ENCODE peak calls at places on chromosomes 4 and X, in ten cellular contexts. I, N, R, C, P, H, G, F, L and V are unnamed samples. For H3K4me1, the result is how much of the 10 kb centered on the place peaks cover.

GRCh38 chrX:74232859-74233258 is 71.1 kb upstream of the ZCCHC13 start:
- DNase-seq in I (no peak), N (peak), R (no peak), C (no peak), P (peak), H (no peak), G (no peak), F (no peak), L (no peak), V (no peak)

GRCh38 chr4:2905544-2905943 is 57.7 kb downstream of the NOP14 start:
- DNase-seq in I (no peak), N (no peak), R (no peak), C (no peak), P (no peak), H (no peak), G (no peak), F (no peak), L (no peak), V (no peak)

GRCh38 chr4:53908661-53909078 is 155.7 kb downstream of the CHIC2 start:
- DNase-seq in I (no peak), N (peak), R (no peak), C (no peak), P (peak), H (no peak), G (peak), F (peak), L (peak), V (peak)

GRCh38 chr4:30770049-30770549 is 49.9 kb downstream of the PCDH7 start:
- DNase-seq in I (no peak), N (peak), R (no peak), C (no peak), P (peak), H (no peak), G (no peak), F (no peak), L (no peak), V (no peak)

GRCh38 chrX:125205918-125206665 is 113.6 kb upstream of the TEX13C start:
- DNase-seq in I (no peak), N (no peak), R (peak), C (no peak), P (no peak), H (peak), G (peak), F (no peak), L (no peak), V (no peak)

GRCh38 chr4:123616970-123617392 is 220.4 kb downstream of the SPRY1 start:
- DNase-seq in I (peak), N (no peak), R (peak), C (peak), P (no peak), H (no peak), G (peak), F (no peak), L (peak), V (peak)

GRCh38 chrX:37603938-37604409 is 32.5 kb downstream of the LANCL3 start:
- DNase-seq in I (no peak), N (peak), R (peak), C (no peak), P (no peak), H (no peak), G (no peak), F (no peak), L (peak), V (no peak)

GRCh38 chr4:88169298-88169697 is 10.9 kb upstream of the ABCG2 start:
- DNase-seq in I (no peak), N (no peak), R (no peak), C (no peak), P (no peak), H (no peak), G (no peak), F (no peak), L (no peak), V (no peak)

GRCh38 chrX:39873111-39873510 is 224.6 kb downstream of the BCOR start:
- DNase-seq in I (no peak), N (peak), R (no peak), C (no peak), P (no peak), H (no peak), G (no peak), F (no peak), L (no peak), V (no peak)

GRCh38 chrX:154750301-154751120 is at the start of gene GAB3:
- DNase-seq in I (peak), N (no peak), R (peak), C (peak), P (peak), H (peak), G (peak), F (no peak), L (peak), V (peak)

GRCh38 chr4:164221631-164222030 is 532.3 kb upstream of the SMIM31 start:
- DNase-seq in I (no peak), N (peak), R (no peak), C (no peak), P (no peak), H (no peak), G (no peak), F (no peak), L (no peak), V (no peak)

GRCh38 chrX:47169726-47170515 is 23.7 kb upstream of the UBA1 start:
- DNase-seq in I (no peak), N (no peak), R (peak), C (no peak), P (peak), H (peak), G (peak), F (no peak), L (peak), V (peak)

GRCh38 chr4:185933078-185933581 is 121.1 kb upstream of the SORBS2 start:
- DNase-seq in I (no peak), N (peak), R (no peak), C (no peak), P (peak), H (no peak), G (peak), F (no peak), L (no peak), V (no peak)

GRCh38 chrX:11759172-11759460 is 1.1 kb downstream of the MSL3 start:
- DNase-seq in I (no peak), N (no peak), R (no peak), C (no peak), P (no peak), H (peak), G (no peak), F (no peak), L (no peak), V (no peak)

GRCh38 chrX:23907106-23907495 is 637 bp downstream of the APOO start:
- DNase-seq in I (no peak), N (no peak), R (no peak), C (no peak), P (no peak), H (no peak), G (no peak), F (no peak), L (no peak), V (no peak)

GRCh38 chr4:186297013-186297645 is 31.1 kb downstream of the F11 start:
- DNase-seq in I (no peak), N (peak), R (no peak), C (no peak), P (peak), H (no peak), G (no peak), F (peak), L (no peak), V (peak)

GRCh38 chr4:99205104-99205979 is 13.7 kb downstream of the ADH6 start:
- DNase-seq in I (no peak), N (no peak), R (no peak), C (no peak), P (peak), H (no peak), G (no peak), F (no peak), L (no peak), V (peak)

GRCh38 chr4:133124746-133125145 is 24.3 kb upstream of the PCDH10 start:
- DNase-seq in I (no peak), N (no peak), R (no peak), C (no peak), P (no peak), H (no peak), G (no peak), F (no peak), L (no peak), V (no peak)

GRCh38 chr4:164613761-164614277 is 140.1 kb upstream of the SMIM31 start:
- DNase-seq in I (no peak), N (peak), R (no peak), C (no peak), P (no peak), H (no peak), G (no peak), F (no peak), L (no peak), V (no peak)

GRCh38 chrX:17376381-17377046 is 1.5 kb downstream of the NHS start:
- DNase-seq in I (no peak), N (peak), R (no peak), C (no peak), P (no peak), H (peak), G (peak), F (peak), L (no peak), V (no peak)
- H3K4me3 ChIP-seq in I (peak), N (peak), R (peak), C (peak), P (peak), H (peak), G (peak), F (peak), L (peak), V (no peak)

DNA sequence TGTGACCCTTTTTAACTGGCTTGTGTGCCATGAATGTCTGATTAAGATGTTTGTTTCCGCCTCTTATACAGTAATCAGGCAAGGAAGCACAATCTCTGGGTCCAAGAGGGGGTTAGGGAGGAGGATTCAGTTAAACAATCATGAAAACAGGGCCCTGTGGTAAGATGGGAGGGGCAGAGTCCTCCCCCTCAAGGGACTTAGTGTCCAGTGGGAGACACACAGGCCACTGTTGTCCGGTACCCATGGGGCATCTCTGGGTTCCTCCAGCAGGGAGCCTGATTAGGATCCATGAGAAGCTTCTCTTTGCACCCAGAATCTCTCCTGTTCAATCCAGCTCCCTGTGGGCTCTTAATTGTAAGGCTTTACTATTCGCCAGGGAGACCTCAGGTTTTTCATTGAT is 225.2 kb downstream of the PTTG2 start:
- DNase-seq in I (no peak), N (no peak), R (no peak), C (no peak), P (no peak), H (no peak), G (no peak), F (no peak), L (no peak), V (no peak)
- TF ChIP-seq CTCF in I (no peak), N (no peak), R (no peak), C (no peak), P (no peak), H (no peak), G (no peak), F (no peak), L (no peak), V (no peak)

DNA sequence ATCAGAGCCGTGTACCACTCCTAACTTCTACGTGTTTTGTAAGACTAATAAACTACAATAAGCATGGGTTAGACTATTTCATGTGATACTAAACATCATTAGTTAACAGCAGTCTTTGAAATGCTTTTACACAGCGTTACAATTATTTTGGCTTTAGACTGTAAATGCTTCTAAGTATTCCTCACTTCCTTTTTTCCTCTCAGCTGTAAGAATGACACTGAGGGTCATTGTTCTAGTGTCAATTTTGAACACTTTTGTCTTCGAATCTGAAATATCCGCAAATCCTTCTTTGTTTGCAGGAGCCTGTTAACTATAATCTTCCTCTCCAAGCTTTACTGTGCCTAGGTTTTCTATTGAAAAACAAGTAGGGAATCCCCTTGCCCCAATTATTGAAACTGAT is 1.5 kb downstream of the ABCE1 start:
- DNase-seq in I (no peak), N (peak), R (no peak), C (no peak), P (peak), H (no peak), G (no peak), F (no peak), L (no peak), V (no peak)
- H3K4me1 ChIP-seq in I (under half), N (under half), R (half or more), C (under half), P (under half), H (half or more), G (half or more), F (under half), L (under half), V (under half)

DNA sequence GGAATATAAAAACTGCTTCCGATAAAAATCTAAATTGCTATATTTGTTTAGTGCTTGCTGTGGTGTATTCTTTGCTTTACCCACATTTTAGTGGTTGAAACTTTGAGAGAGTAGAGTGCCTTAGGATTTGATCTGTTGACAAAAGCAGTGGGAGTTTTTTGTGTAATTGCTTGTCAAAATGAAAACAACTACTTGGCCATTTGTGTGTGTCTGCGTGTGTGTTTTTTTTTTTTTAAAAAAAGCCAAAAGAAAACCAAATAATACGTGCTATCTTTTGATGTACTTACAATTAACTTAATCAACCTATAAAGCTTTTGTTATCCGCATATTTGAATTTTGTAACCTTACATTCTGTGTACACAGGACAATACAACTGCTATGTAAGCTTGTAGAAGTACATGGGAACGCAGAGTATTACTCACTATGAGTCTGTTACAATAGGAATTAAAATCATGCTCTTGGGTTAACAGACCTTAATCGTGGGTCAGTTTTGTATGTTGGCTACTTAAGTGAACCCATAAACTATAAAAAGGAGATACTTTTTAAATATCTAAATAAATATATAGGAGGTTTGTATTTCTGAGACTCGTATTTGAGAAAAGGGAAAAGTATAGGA is 353.5 kb downstream of the ARHGAP24 start:
- DNase-seq in I (no peak), N (peak), R (no peak), C (no peak), P (peak), H (no peak), G (no peak), F (no peak), L (no peak), V (no peak)
- H3K4me3 ChIP-seq in I (peak), N (peak), R (peak), C (peak), P (no peak), H (no peak), G (no peak), F (peak), L (peak), V (no peak)

GRCh38 chr4:80322716-80323115 is 12.8 kb upstream of the CFAP299 start:
- DNase-seq in I (no peak), N (peak), R (no peak), C (no peak), P (peak), H (no peak), G (no peak), F (no peak), L (no peak), V (no peak)
- TF ChIP-seq CTCF in I (no peak), N (peak), R (peak), C (no peak), P (peak), H (no peak), G (no peak), F (no peak), L (no peak), V (no peak)

GRCh38 chr4:108087293-108087967 is 81.3 kb downstream of the LEF1 start:
- DNase-seq in I (no peak), N (no peak), R (no peak), C (no peak), P (no peak), H (no peak), G (no peak), F (no peak), L (no peak), V (no peak)
- H3K4me1 ChIP-seq in I (under half), N (under half), R (under half), C (under half), P (under half), H (under half), G (under half), F (under half), L (under half), V (under half)